ENCODE peak calls at places on chromosomes 7 and 10, in five cellular contexts. L, T, H, Z and M are unnamed samples.

GRCh38 chr7:42338231-42339222 is 101.5 kb upstream of the GLI3 start:
- DNase-seq in L (no peak), T (peak), H (no peak), Z (no peak), M (no peak)

GRCh38 chr10:112810651-112811215 is 139.3 kb upstream of the TCF7L2 start:
- DNase-seq in L (no peak), T (no peak), H (no peak), Z (no peak), M (no peak)

GRCh38 chr7:1804310-1804709 is 134.2 kb downstream of the ELFN1 start:
- DNase-seq in L (no peak), T (no peak), H (no peak), Z (peak), M (no peak)

GRCh38 chr7:88566174-88566729 is 193.2 kb upstream of the ZNF804B start:
- DNase-seq in L (no peak), T (no peak), H (no peak), Z (no peak), M (no peak)

GRCh38 chr7:121107923-121108498 is 119.5 kb downstream of the CPED1 start:
- DNase-seq in L (no peak), T (peak), H (peak), Z (no peak), M (no peak)

GRCh38 chr10:122490786-122491680 is 29.7 kb downstream of the HTRA1 start:
- DNase-seq in L (no peak), T (peak), H (no peak), Z (peak), M (no peak)

GRCh38 chr10:2949948-2950354 is 117.4 kb upstream of the PFKP start:
- DNase-seq in L (no peak), T (no peak), H (no peak), Z (no peak), M (no peak)

GRCh38 chr10:31622993-31623392 is 304.0 kb downstream of the ZEB1 start:
- DNase-seq in L (no peak), T (no peak), H (no peak), Z (peak), M (no peak)

GRCh38 chr10:99979066-99979685 is 30.6 kb downstream of the DNMBP start:
- DNase-seq in L (no peak), T (no peak), H (no peak), Z (no peak), M (no peak)

GRCh38 chr7:351681-352480 is 61.9 kb downstream of the FOXL3 start:
- DNase-seq in L (no peak), T (no peak), H (no peak), Z (no peak), M (no peak)

GRCh38 chr10:47114680-47115186 is 185.3 kb upstream of the GDF10 start:
- DNase-seq in L (no peak), T (no peak), H (no peak), Z (no peak), M (no peak)

GRCh38 chr7:106050002-106050742 is 61.9 kb downstream of the SYPL1 start:
- DNase-seq in L (no peak), T (no peak), H (no peak), Z (peak), M (peak)

GRCh38 chr10:43623351-43623750 is 17.1 kb downstream of the ZNF485 start:
- DNase-seq in L (no peak), T (peak), H (peak), Z (no peak), M (no peak)

GRCh38 chr7:106071999-106072714 is 40.0 kb downstream of the SYPL1 start:
- DNase-seq in L (peak), T (no peak), H (peak), Z (no peak), M (no peak)

GRCh38 chr7:132436121-132436520 is 140.1 kb downstream of the PLXNA4 start:
- DNase-seq in L (no peak), T (no peak), H (peak), Z (no peak), M (no peak)

GRCh38 chr10:17386616-17387075 is 67.7 kb downstream of the ST8SIA6 start:
- DNase-seq in L (no peak), T (peak), H (no peak), Z (no peak), M (no peak)

GRCh38 chr7:126286317-126286716 is 966.4 kb downstream of the GRM8 start:
- DNase-seq in L (no peak), T (no peak), H (no peak), Z (no peak), M (no peak)

GRCh38 chr10:62456611-62457101 is 82.5 kb downstream of the ZNF365 start:
- DNase-seq in L (no peak), T (peak), H (no peak), Z (no peak), M (no peak)

GRCh38 chr7:138465046-138465445 is 5.0 kb downstream of the TRIM24 start:
- DNase-seq in L (no peak), T (no peak), H (no peak), Z (no peak), M (no peak)

GRCh38 chr10:3668276-3668960 is 116.6 kb downstream of the KLF6 start:
- DNase-seq in L (peak), T (no peak), H (no peak), Z (no peak), M (no peak)

GRCh38 chr10:1189166-1190051 is 133.2 kb downstream of the WDR37 start:
- DNase-seq in L (no peak), T (no peak), H (no peak), Z (peak), M (no peak)

GRCh38 chr7:1569016-1569415 is 816 bp downstream of the PSMG3 start:
- DNase-seq in L (no peak), T (no peak), H (no peak), Z (no peak), M (no peak)